ENCODE peak calls at places on chromosomes 16 and 17, in nine cellular contexts. W is retina, U is RKO, P is choroid plexus epithelial cell, S is SK-MEL-5, R is NCI-H1436, C is right cardiac atrium, J is HCEC 1CT, X is WTC11. Y is an unnamed sample.

GRCh38 chr16:19203374-19203966 is 35.4 kb downstream of the SYT17 start:
- DNase-seq in X (no peak), C (no peak), W (no peak), U (no peak), P (no peak), S (no peak), R (no peak), J (no peak), Y (no peak)

GRCh38 chr17:78154903-78155811 is 9.0 kb downstream of the C17orf99 start:
- DNase-seq in X (no peak), R (no peak), W (no peak), S (no peak), C (no peak), P (no peak), J (no peak), U (no peak), Y (no peak)

GRCh38 chr16:57643166-57643813 is 14.9 kb downstream of the ADGRG1 start:
- DNase-seq in U (no peak), P (no peak), R (no peak), W (no peak), J (no peak), S (no peak), C (no peak), X (no peak), Y (no peak)

GRCh38 chr17:47643116-47643515 is 6.6 kb upstream of the KPNB1 start:
- DNase-seq in J (no peak), X (no peak), P (no peak), U (no peak), W (no peak), S (no peak), R (no peak), C (no peak), Y (no peak)

GRCh38 chr17:71329310-71330098 is 791.3 kb upstream of the SOX9 start:
- DNase-seq in W (no peak), R (peak; percentile 32), X (no peak), P (no peak), C (no peak), U (no peak), S (no peak), J (no peak), Y (no peak)

GRCh38 chr17:58083491-58084316 is 485 bp downstream of the DYNLL2 start:
- DNase-seq in R (peak; percentile 60), J (peak; percentile 57), U (peak; percentile 79), X (no peak), C (peak; percentile 91), W (peak; percentile 68), S (peak; percentile 32), P (peak; percentile 35), Y (peak; percentile 81)

GRCh38 chr17:76840443-76840767 is 27.8 kb upstream of the MGAT5B start:
- DNase-seq in P (no peak), J (no peak), R (no peak), S (no peak), U (no peak), W (peak; percentile 34), C (no peak), X (no peak), Y (no peak)

GRCh38 chr17:3911271-3912053 is 4.8 kb downstream of the P2RX1 start:
- DNase-seq in C (peak; percentile 77), X (no peak), S (no peak), J (no peak), R (no peak), U (no peak), P (no peak), W (no peak), Y (no peak)

GRCh38 chr16:68790130-68790761 is 53.1 kb upstream of the TANGO6 start:
- DNase-seq in U (no peak), J (peak; percentile 10), P (peak; percentile 94), C (no peak), W (no peak), R (no peak), X (peak; percentile 21), S (peak; percentile 38), Y (no peak)

GRCh38 chr17:57107498-57108101 is 22.6 kb downstream of the AKAP1 start:
- DNase-seq in U (no peak), R (peak; percentile 41), J (no peak), X (no peak), C (no peak), S (peak; percentile 75), P (peak; percentile 22), W (no peak), Y (no peak)

GRCh38 chr17:47872019-47872650 is 21.2 kb upstream of the SP6 start:
- DNase-seq in P (no peak), C (no peak), S (no peak), U (no peak), R (peak; percentile 27), J (no peak), W (peak; percentile 62), X (peak; percentile 64), Y (no peak)

GRCh38 chr17:44137891-44138709 is 3.6 kb upstream of the HROB start:
- DNase-seq in S (peak; percentile 88), U (peak; percentile 97), C (peak; percentile 90), R (peak; percentile 91), W (peak; percentile 62), X (peak; percentile 60), P (peak; percentile 100), J (peak; percentile 99), Y (peak; percentile 81)

GRCh38 chr17:69712801-69713311 is 298.4 kb downstream of the MAP2K6 start:
- DNase-seq in P (no peak), C (no peak), X (no peak), S (no peak), U (no peak), R (no peak), W (no peak), J (no peak), Y (no peak)

GRCh38 chr17:64223931-64224657 is 39.0 kb downstream of the TEX2 start:
- DNase-seq in R (no peak), W (no peak), J (no peak), U (no peak), X (no peak), P (no peak), C (no peak), S (no peak), Y (no peak)

GRCh38 chr17:17568772-17569195 is 22.7 kb downstream of the PEMT start:
- DNase-seq in J (no peak), C (peak; percentile 92), U (peak; percentile 35), X (peak; percentile 94), R (peak; percentile 59), P (peak; percentile 60), W (peak; percentile 71), S (peak; percentile 75), Y (peak; percentile 88)

GRCh38 chr17:66337866-66338472 is 35.6 kb downstream of the PRKCA start:
- DNase-seq in X (no peak), J (no peak), W (no peak), S (no peak), R (no peak), U (no peak), C (no peak), P (no peak), Y (no peak)

GRCh38 chr16:54026456-54026855 is 260.1 kb downstream of the IRX3 start:
- DNase-seq in X (no peak), W (no peak), R (no peak), P (peak; percentile 42), J (no peak), S (no peak), C (no peak), U (no peak), Y (no peak)

GRCh38 chr17:64217249-64217652 is 45.8 kb downstream of the TEX2 start:
- DNase-seq in S (peak; percentile 90), C (no peak), J (no peak), U (no peak), X (no peak), R (no peak), P (no peak), W (no peak), Y (no peak)

Y was measured in Right ventricle myocardium inferior.